ENCODE peak calls at places on chromosomes 5 and 9, in four cellular contexts. P is PC-9, V is stomach, T is HFFc6. A is an unnamed sample.
A peak's percentile ranks its signal among the peaks of the same experiment; 100 is the strongest.

GRCh38 chr5:72622152-72622760 is 115.0 kb upstream of the ZNF366 start:
- DNase-seq in P (no peak), V (no peak), T (no peak), A (no peak)

GRCh38 chr5:148011407-148012124 is 52.2 kb upstream of the SPINK5 start:
- DNase-seq in T (no peak), P (peak; percentile 71), V (no peak), A (peak; percentile 74)

GRCh38 chr9:131436865-131437271 is 43.0 kb downstream of the PRRC2B start:
- DNase-seq in V (no peak), T (no peak), P (no peak), A (no peak)

GRCh38 chr5:57113486-57113885 is 60.4 kb upstream of the GPBP1 start:
- DNase-seq in T (no peak), V (no peak), P (no peak), A (no peak)

GRCh38 chr5:82493217-82493616 is 215.1 kb upstream of the RPS23 start:
- DNase-seq in T (no peak), P (no peak), V (no peak), A (no peak)

GRCh38 chr9:31573561-31573960 is 810.9 kb upstream of the ACO1 start:
- DNase-seq in T (no peak), V (no peak), P (no peak), A (no peak)

GRCh38 chr5:134451618-134452505 is 40.2 kb upstream of the CDKN2AIPNL start:
- DNase-seq in T (peak; percentile 73), V (peak; percentile 47), P (peak; percentile 59), A (peak; percentile 66)

GRCh38 chr9:91166796-91167366 is 194.8 kb downstream of the AUH start:
- DNase-seq in V (peak; percentile 14), P (no peak), T (peak; percentile 31), A (no peak)

GRCh38 chr9:137762414-137763061 is 115.0 kb upstream of the CACNA1B start:
- DNase-seq in P (no peak), T (no peak), V (peak; percentile 45), A (no peak)

GRCh38 chr9:100637787-100638186 is 59.9 kb downstream of the CAVIN4 start:
- DNase-seq in P (peak; percentile 16), T (no peak), V (no peak), A (peak; percentile 2)

DNA sequence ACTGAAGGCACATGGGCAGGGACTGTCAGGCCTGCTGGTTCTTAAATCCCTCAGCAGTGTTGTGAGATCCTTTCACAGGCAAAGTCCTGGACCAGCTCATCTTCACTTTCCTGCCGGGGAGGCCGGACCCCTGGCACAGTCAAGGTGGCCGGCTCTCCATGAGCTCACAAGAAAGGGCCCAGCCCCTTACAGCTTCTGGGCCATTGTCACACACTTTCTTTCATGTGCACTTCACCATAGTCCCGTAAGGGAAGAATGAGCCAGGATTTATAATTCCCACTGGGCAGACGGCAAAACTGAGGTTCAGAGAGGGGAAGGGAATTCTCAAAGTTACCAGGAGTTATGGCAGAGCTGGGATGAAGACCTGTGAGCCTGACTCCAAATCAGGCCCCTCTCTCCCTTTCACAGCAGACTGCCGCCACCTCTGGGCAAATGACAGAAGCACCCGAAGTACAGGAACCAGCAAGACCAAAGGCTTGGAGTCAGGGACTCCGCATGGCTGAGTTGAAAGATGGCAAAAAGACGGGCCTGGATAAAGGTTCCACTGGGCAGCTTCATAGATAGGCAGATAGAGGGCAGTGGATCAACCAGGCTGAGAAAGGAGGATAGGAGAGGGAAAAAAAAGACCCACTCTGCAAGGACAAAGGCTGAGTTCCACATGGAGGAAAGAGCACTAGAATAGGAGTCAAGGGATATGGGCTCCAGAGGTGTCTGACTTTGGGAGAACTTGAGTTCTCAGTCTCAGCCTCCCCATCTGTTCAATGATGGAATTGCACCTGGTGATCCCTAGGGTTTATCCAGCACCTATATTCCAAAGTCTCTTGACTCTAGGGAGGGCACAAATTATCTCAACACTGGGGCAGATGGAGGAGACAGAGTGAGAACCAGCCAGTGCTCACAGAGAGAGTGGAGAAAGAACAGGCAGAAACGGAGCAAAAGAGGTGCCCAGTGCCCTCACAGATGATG is 128.7 kb downstream of the PAX5 start:
- DNase-seq in P (no peak), T (no peak), V (no peak), A (no peak)
- TF ChIP-seq CTCF in P (peak; percentile 35), T (peak; percentile 56), V (no peak), A (no peak)

DNA sequence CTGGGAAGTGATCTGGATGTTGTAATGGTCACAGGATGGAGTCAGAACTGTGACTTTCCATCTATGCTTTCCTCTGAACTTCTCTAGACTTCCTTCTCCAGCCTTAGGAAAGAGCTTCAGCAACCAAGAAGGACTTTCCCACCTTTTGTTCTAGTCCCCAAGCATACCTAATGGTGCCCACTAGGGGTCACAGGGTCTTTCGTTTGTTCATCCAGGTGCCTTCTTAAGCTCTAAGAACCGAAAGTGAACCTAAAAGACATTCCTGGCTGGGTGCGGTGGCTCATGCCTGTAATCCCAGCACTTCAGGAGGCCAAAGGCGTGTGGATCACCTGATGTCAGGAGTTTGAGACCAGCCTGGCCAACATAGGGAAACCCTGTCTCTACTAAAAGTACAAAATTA is 1.8 kb upstream of the WNT8A start:
- DNase-seq in P (no peak), T (no peak), V (no peak), A (no peak)
- TF ChIP-seq CTCF in P (no peak), T (peak; percentile 17), V (no peak), A (no peak)

GRCh38 chr5:113807384-113808053 is 294.0 kb downstream of the YTHDC2 start:
- DNase-seq in T (peak; percentile 18), P (no peak), V (no peak), A (no peak)

GRCh38 chr5:113804943-113805342 is 291.4 kb downstream of the YTHDC2 start:
- DNase-seq in T (no peak), V (no peak), P (no peak), A (no peak)

GRCh38 chr5:113806823-113807222 is 293.3 kb downstream of the YTHDC2 start:
- DNase-seq in P (no peak), V (no peak), T (peak; percentile 10), A (peak; percentile 15)

GRCh38 chr5:113804264-113804663 is 290.8 kb downstream of the YTHDC2 start:
- DNase-seq in T (peak; percentile 7), V (no peak), P (no peak), A (peak; percentile 3)

DNA sequence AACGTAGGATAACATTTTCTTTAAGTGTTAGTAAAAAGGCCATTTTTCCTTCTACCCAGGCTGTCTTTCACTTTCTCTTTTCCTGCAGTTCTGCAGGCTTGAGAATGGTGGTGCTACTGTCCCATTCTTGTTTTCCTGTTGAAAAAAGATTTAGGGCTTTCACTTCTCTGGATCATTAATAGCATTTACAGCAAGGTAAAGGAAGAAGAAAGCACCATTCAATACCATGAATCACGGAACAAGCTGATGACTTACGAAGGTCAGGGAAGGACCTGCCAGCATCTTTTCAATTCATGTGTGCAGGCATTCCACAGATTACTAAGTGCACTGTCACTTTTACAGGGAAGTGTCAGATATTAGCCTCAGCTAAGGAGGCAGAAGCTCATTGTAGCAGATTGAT is 292.8 kb downstream of the YTHDC2 start:
- DNase-seq in T (peak; percentile 32), V (no peak), P (no peak), A (peak; percentile 22)
- TF ChIP-seq CTCF in T (peak; percentile 59), V (no peak), P (peak; percentile 30), A (peak; percentile 33)

GRCh38 chr5:173926359-173926758 is 38.2 kb downstream of the CPEB4 start:
- DNase-seq in P (no peak), V (no peak), T (peak; percentile 48), A (no peak)

GRCh38 chr5:173922527-173922926 is 34.4 kb downstream of the CPEB4 start:
- DNase-seq in T (no peak), P (no peak), V (no peak), A (no peak)

GRCh38 chr5:173923236-173924104 is 35.3 kb downstream of the CPEB4 start:
- DNase-seq in T (peak; percentile 58), P (no peak), V (no peak), A (no peak)

GRCh38 chr5:173924899-173925298 is 36.8 kb downstream of the CPEB4 start:
- DNase-seq in P (no peak), T (no peak), V (no peak), A (no peak)

DNA sequence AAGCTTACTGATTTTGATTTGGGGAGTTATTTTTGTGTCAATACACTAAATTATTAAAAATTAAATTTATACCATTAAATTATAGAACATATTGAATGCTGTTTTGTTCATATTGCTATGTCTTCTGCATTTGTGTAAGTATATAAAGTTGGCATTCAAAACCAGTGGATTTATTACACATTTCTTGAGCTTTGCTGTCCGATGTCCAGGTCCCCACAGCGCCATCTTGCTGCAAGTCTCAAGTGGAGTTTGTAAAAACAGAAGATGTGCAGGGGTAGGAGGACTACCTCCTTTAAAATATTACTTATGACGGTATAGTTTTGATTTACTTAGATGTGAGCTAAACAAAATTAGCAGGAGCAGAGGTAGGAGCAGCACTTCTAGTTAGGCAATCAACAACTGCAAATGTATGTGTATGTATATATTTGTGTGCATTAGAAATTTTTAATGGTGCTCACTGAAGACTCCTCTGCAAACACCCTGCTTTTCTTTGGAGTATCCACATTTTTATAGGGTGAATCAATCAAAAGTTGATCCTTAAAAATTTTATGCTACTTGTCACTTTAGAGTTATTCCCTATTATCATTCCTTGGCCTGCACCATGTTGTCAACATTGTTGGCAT is 37.4 kb downstream of the CPEB4 start:
- DNase-seq in V (no peak), T (peak; percentile 30), P (peak; percentile 47), A (peak; percentile 69)
- TF ChIP-seq CTCF in V (peak; percentile 15), T (peak; percentile 84), P (peak; percentile 68), A (peak; percentile 61)